ENCODE peak calls at places on chromosome 22, in seven cellular contexts. M, Y, D, L, Q, S and A are unnamed samples.

GRCh38 chr22:35971418-35972119 is 57.1 kb downstream of the RBFOX2 start:
- DNase-seq in D (no peak), Y (peak), Q (no peak), M (no peak), L (peak), S (no peak), A (no peak)

GRCh38 chr22:41603873-41604332 is 14.3 kb upstream of the PMM1 start:
- DNase-seq in S (no peak), L (no peak), M (no peak), Q (no peak), Y (no peak), D (no peak), A (no peak)

GRCh38 chr22:28783786-28784671 is 11.5 kb downstream of the CCDC117 start:
- DNase-seq in L (no peak), M (no peak), S (no peak), Y (no peak), Q (no peak), D (no peak), A (no peak)

GRCh38 chr22:50620861-50621490 is 7.0 kb downstream of the ARSA start:
- DNase-seq in Y (no peak), S (no peak), Q (no peak), D (no peak), M (peak), L (no peak), A (no peak)

GRCh38 chr22:28429711-28430110 is 249.9 kb downstream of the TTC28 start:
- DNase-seq in Y (no peak), L (no peak), D (no peak), Q (no peak), M (no peak), S (no peak), A (no peak)

GRCh38 chr22:27919943-27920755 is 1.1 kb upstream of the PITPNB start:
- DNase-seq in S (no peak), L (peak), Y (peak), Q (no peak), M (peak), D (no peak), A (no peak)

GRCh38 chr22:42300286-42301071 is 30.0 kb upstream of the TCF20 start:
- DNase-seq in M (no peak), D (no peak), Y (no peak), L (no peak), S (no peak), Q (peak), A (no peak)

GRCh38 chr22:17164392-17165024 is 5.4 kb upstream of the HDHD5 start:
- DNase-seq in Q (no peak), L (no peak), Y (no peak), D (no peak), M (no peak), S (no peak), A (no peak)

DNA sequence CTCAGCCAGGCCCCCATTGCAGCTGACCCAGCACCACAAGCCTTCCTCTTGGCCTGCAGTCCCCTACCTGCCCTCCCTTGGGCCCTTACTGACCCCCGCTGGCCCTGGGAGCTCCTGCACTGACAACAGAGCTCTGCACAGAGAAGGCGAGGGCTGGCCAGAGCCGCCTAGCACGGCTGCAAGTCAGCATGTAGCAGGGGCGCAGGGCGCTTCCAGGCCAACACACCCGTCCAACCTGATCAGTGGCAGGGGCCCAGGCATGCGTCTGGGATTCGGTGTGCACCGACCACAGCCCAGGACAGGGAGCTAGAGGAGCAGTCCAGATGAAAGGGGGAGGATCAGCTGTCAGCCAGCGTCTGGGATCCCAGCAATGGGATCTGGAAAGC is 7.6 kb downstream of the WNT7B start:
- DNase-seq in M (no peak), Y (no peak), L (no peak), S (no peak), D (no peak), Q (no peak), A (no peak)
- TF ChIP-seq CTCF in M (no peak), Y (peak), L (no peak), S (no peak), D (peak), Q (no peak), A (no peak)

GRCh38 chr22:36977947-36978660 is 41.1 kb downstream of the TST start:
- DNase-seq in Y (peak), L (peak), M (peak), S (peak), Q (peak), D (no peak), A (peak)
- H3K4me3 ChIP-seq in Y (peak), L (peak), M (no peak), S (peak), Q (peak), D (peak), A (no peak)

GRCh38 chr22:37330200-37331033 is 48.1 kb downstream of the CYTH4 start:
- DNase-seq in S (no peak), M (peak), L (peak), Y (peak), D (peak), Q (peak), A (no peak)
- TF ChIP-seq CTCF in S (no peak), M (no peak), L (no peak), Y (peak), D (peak), Q (no peak), A (no peak)

GRCh38 chr22:39070186-39070585 is 6.9 kb upstream of the APOBEC3G start:
- DNase-seq in Q (no peak), D (no peak), M (no peak), L (no peak), Y (no peak), S (no peak), A (no peak)

GRCh38 chr22:39073941-39074340 is 3.1 kb upstream of the APOBEC3G start:
- DNase-seq in M (no peak), L (no peak), Y (no peak), S (no peak), Q (no peak), D (no peak), A (no peak)

GRCh38 chr22:39068033-39068785 is 8.9 kb upstream of the APOBEC3G start:
- DNase-seq in Y (no peak), M (no peak), Q (no peak), D (no peak), S (no peak), L (no peak), A (no peak)
- H3K4me3 ChIP-seq in Y (no peak), M (no peak), Q (no peak), D (no peak), S (no peak), L (no peak), A (no peak)

GRCh38 chr22:25702046-25702445 is 39.9 kb upstream of the MYO18B start:
- DNase-seq in L (peak), D (no peak), Q (no peak), Y (no peak), S (no peak), M (no peak), A (no peak)
- TF ChIP-seq CTCF in L (peak), D (peak), Q (peak), Y (peak), S (peak), M (peak), A (no peak)

GRCh38 chr22:31122196-31122531 is 602 bp upstream of the INPP5J start:
- DNase-seq in M (no peak), L (no peak), Q (no peak), S (no peak), D (no peak), Y (no peak), A (no peak)

GRCh38 chr22:31123292-31123602 is 481 bp downstream of the INPP5J start:
- DNase-seq in Y (no peak), Q (no peak), M (no peak), S (no peak), D (no peak), L (no peak), A (no peak)

GRCh38 chr22:31121403-31121802 is 1.4 kb upstream of the INPP5J start:
- DNase-seq in Y (no peak), L (no peak), D (no peak), Q (no peak), M (no peak), S (no peak), A (no peak)

GRCh38 chr22:31124290-31124689 is 1.5 kb downstream of the INPP5J start:
- DNase-seq in L (no peak), Y (no peak), S (no peak), Q (no peak), D (no peak), M (no peak), A (no peak)

GRCh38 chr22:31122532-31123291 is at the start of gene INPP5J:
- DNase-seq in L (peak), Q (peak), M (peak), S (no peak), Y (peak), D (no peak), A (no peak)
- H3K4me3 ChIP-seq in L (peak), Q (peak), M (peak), S (peak), Y (peak), D (peak), A (no peak)

DNA sequence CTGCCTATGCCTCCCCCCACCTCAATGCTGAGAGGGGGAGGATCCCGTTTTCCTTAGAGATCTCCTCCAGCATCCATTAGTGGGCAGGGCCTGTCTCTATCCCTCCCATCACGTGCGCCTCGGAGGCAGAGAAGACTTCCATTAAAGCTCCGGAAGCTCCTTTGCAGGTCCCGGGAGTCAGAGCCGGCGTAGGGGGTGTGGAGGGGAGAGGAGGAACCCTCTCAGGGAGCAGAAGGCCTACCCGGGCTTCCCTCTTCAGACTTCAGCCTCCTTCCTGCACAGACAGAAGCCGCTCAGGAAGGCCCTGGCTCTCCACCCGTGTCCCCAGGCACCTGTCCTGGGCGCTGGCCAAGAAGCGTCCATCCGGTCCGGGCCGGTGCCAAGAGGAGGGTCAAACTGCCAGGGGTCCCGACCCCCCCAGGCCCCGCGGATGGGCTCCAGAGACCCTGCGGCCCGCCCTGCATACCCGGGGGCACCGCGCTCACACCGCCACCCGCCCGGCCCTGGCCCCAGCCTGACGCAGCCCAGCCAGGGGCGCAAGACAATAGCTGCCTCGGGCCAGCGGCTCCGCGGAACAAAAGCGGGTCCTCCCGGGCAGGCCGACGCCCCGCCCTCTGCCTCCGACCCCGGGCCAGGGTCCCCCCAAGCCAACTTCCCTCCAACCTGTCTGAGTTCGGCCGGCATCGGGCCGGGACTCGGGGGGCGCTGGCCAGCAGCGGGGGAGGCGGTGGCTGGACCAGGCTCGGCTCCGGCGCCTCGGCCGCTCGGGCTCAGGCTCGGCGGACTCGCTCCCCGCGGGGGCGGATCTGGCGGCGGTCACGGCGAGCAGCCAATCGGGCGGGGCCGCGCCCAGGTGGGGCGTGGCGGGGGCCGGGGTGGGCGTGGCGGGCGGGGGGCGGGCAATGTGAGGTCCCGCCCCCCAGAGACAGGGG is 29.9 kb downstream of the ARVCF start:
- DNase-seq in Y (peak), L (peak), S (no peak), D (no peak), M (peak), Q (peak), A (peak)
- TF ChIP-seq CTCF in Y (no peak), L (no peak), S (no peak), D (no peak), M (no peak), Q (no peak), A (no peak)